ENCODE peak calls at places on chromosomes 16 and 17, in seven cellular contexts. One of them, this sample, is unnamed. For H3K27me3, the result is how much of the 10 kb centered on the place peaks cover.

GRCh38 chr17:80950466-80951120 is 41.0 kb upstream of the CHMP6 start:
- DNase-seq in left lung: no peak
- DNase-seq in spleen: peak
- DNase-seq in stomach: no peak
- DNase-seq in adrenal gland: peak
- DNase-seq in upper lobe of left lung: peak
- DNase-seq in heart right ventricle: no peak
- DNase-seq in this sample: no peak

GRCh38 chr17:65857713-65858112 is 296.3 kb upstream of the AXIN2 start:
- DNase-seq in left lung: no peak
- DNase-seq in spleen: no peak
- DNase-seq in stomach: no peak
- DNase-seq in adrenal gland: no peak
- DNase-seq in upper lobe of left lung: no peak
- DNase-seq in heart right ventricle: no peak
- DNase-seq in this sample: no peak

GRCh38 chr16:4677390-4677789 is 16.0 kb upstream of the NUDT16L1 start:
- DNase-seq in left lung: peak
- DNase-seq in spleen: peak
- DNase-seq in stomach: no peak
- DNase-seq in adrenal gland: peak
- DNase-seq in upper lobe of left lung: peak
- DNase-seq in heart right ventricle: peak
- DNase-seq in this sample: no peak

GRCh38 chr16:24771132-24771778 is 41.8 kb downstream of the TNRC6A start:
- DNase-seq in left lung: no peak
- DNase-seq in spleen: no peak
- DNase-seq in stomach: no peak
- DNase-seq in adrenal gland: peak
- DNase-seq in upper lobe of left lung: no peak
- DNase-seq in heart right ventricle: no peak
- DNase-seq in this sample: no peak

GRCh38 chr16:14132696-14133048 is 61.6 kb downstream of the MRTFB start:
- DNase-seq in left lung: no peak
- DNase-seq in spleen: no peak
- DNase-seq in stomach: no peak
- DNase-seq in adrenal gland: no peak
- DNase-seq in upper lobe of left lung: no peak
- DNase-seq in heart right ventricle: no peak
- DNase-seq in this sample: no peak

GRCh38 chr16:66189951-66190350 is 176.5 kb upstream of the CDH5 start:
- DNase-seq in left lung: no peak
- DNase-seq in spleen: no peak
- DNase-seq in stomach: no peak
- DNase-seq in adrenal gland: no peak
- DNase-seq in upper lobe of left lung: no peak
- DNase-seq in heart right ventricle: no peak
- DNase-seq in this sample: no peak

GRCh38 chr17:45907720-45908395 is 13.5 kb downstream of the MAPT start:
- DNase-seq in left lung: no peak
- DNase-seq in spleen: no peak
- DNase-seq in stomach: no peak
- DNase-seq in adrenal gland: no peak
- DNase-seq in upper lobe of left lung: no peak
- DNase-seq in heart right ventricle: no peak
- DNase-seq in this sample: no peak

GRCh38 chr17:16415031-16415924 is at the start of gene TRPV2:
- DNase-seq in left lung: peak
- DNase-seq in spleen: peak
- DNase-seq in stomach: peak
- DNase-seq in adrenal gland: peak
- DNase-seq in upper lobe of left lung: peak
- DNase-seq in heart right ventricle: no peak
- DNase-seq in this sample: peak

GRCh38 chr17:28327709-28328108 is 7.6 kb downstream of the IFT20 start:
- DNase-seq in left lung: no peak
- DNase-seq in spleen: no peak
- DNase-seq in stomach: no peak
- DNase-seq in adrenal gland: no peak
- DNase-seq in upper lobe of left lung: no peak
- DNase-seq in heart right ventricle: no peak
- DNase-seq in this sample: peak

GRCh38 chr16:3170440-3171180 is 17.4 kb upstream of the OR1F1 start:
- DNase-seq in left lung: no peak
- DNase-seq in spleen: peak
- DNase-seq in stomach: no peak
- DNase-seq in adrenal gland: no peak
- DNase-seq in upper lobe of left lung: peak
- DNase-seq in heart right ventricle: no peak
- DNase-seq in this sample: peak

GRCh38 chr16:2856061-2856670 is 1.8 kb downstream of the PRSS22 start:
- DNase-seq in left lung: no peak
- DNase-seq in spleen: peak
- DNase-seq in stomach: peak
- DNase-seq in adrenal gland: no peak
- DNase-seq in upper lobe of left lung: peak
- DNase-seq in heart right ventricle: no peak
- DNase-seq in this sample: peak

GRCh38 chr17:78324391-78325075 is 35.3 kb downstream of the SOCS3 start:
- DNase-seq in left lung: peak
- DNase-seq in spleen: no peak
- DNase-seq in stomach: no peak
- DNase-seq in adrenal gland: peak
- DNase-seq in upper lobe of left lung: peak
- DNase-seq in heart right ventricle: peak
- DNase-seq in this sample: peak

GRCh38 chr17:29590979-29591736 is 1.7 kb upstream of the GIT1 start:
- DNase-seq in left lung: no peak
- DNase-seq in spleen: peak
- DNase-seq in stomach: no peak
- DNase-seq in adrenal gland: peak
- DNase-seq in upper lobe of left lung: peak
- DNase-seq in heart right ventricle: peak
- DNase-seq in this sample: no peak

GRCh38 chr16:10554569-10554968 is 25.8 kb downstream of the EMP2 start:
- DNase-seq in left lung: no peak
- DNase-seq in spleen: no peak
- DNase-seq in stomach: no peak
- DNase-seq in adrenal gland: no peak
- DNase-seq in upper lobe of left lung: no peak
- DNase-seq in heart right ventricle: no peak
- DNase-seq in this sample: no peak

GRCh38 chr17:79839363-79840203 is at the start of gene CBX4:
- DNase-seq in left lung: peak
- DNase-seq in spleen: peak
- DNase-seq in stomach: peak
- DNase-seq in adrenal gland: peak
- DNase-seq in upper lobe of left lung: peak
- DNase-seq in heart right ventricle: peak
- DNase-seq in this sample: peak

GRCh38 chr16:48960830-48961229 is 320.8 kb downstream of the CBLN1 start:
- DNase-seq in left lung: no peak
- DNase-seq in spleen: no peak
- DNase-seq in stomach: no peak
- DNase-seq in adrenal gland: no peak
- DNase-seq in upper lobe of left lung: no peak
- DNase-seq in heart right ventricle: no peak
- DNase-seq in this sample: no peak

GRCh38 chr17:4856937-4857314 is 23.8 kb downstream of the MINK1 start:
- DNase-seq in left lung: no peak
- DNase-seq in spleen: no peak
- DNase-seq in stomach: no peak
- DNase-seq in adrenal gland: no peak
- DNase-seq in upper lobe of left lung: no peak
- DNase-seq in heart right ventricle: no peak
- DNase-seq in this sample: no peak

GRCh38 chr17:80219777-80220708 is at the start of the genes SGSH and SLC26A11:
- DNase-seq in left lung: peak
- DNase-seq in spleen: peak
- DNase-seq in stomach: peak
- DNase-seq in adrenal gland: peak
- DNase-seq in upper lobe of left lung: peak
- DNase-seq in heart right ventricle: peak
- DNase-seq in this sample: peak

GRCh38 chr17:80146121-80147034 is 550 bp downstream of the EIF4A3 start:
- DNase-seq in left lung: no peak
- DNase-seq in spleen: no peak
- DNase-seq in stomach: no peak
- DNase-seq in adrenal gland: no peak
- DNase-seq in upper lobe of left lung: no peak
- DNase-seq in heart right ventricle: no peak
- DNase-seq in this sample: peak

GRCh38 chr17:79203016-79203415 is 128.4 kb downstream of the ENGASE start:
- DNase-seq in left lung: no peak
- DNase-seq in spleen: no peak
- DNase-seq in stomach: no peak
- DNase-seq in adrenal gland: no peak
- DNase-seq in upper lobe of left lung: no peak
- DNase-seq in heart right ventricle: no peak
- DNase-seq in this sample: peak

DNA sequence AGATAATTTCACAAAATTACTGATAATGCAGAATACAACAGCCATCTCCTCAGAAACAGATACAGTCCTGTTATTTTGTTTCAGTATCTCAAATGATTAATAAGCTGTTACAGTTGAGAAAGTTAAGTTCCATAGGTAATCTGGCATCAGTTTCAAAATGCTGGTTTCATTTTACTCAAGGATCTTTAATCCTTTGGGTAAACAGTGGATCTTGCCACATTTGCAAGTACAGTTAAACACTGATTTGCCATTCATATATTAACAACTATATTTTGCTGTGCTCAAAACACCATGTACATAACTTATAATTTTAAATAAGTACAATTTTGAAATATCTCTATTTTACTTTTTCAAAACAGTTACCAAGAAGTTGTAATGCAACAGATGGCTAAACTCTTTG is 31.2 kb downstream of the RPGRIP1L start:
- DNase-seq in left lung: no peak
- DNase-seq in spleen: no peak
- DNase-seq in stomach: no peak
- DNase-seq in adrenal gland: no peak
- DNase-seq in upper lobe of left lung: no peak
- DNase-seq in heart right ventricle: no peak
- DNase-seq in this sample: no peak
- H3K27me3 ChIP-seq in left lung: under half
- H3K27me3 ChIP-seq in spleen: under half
- H3K27me3 ChIP-seq in stomach: under half
- H3K27me3 ChIP-seq in adrenal gland: under half
- H3K27me3 ChIP-seq in upper lobe of left lung: under half
- H3K27me3 ChIP-seq in heart right ventricle: under half
- H3K27me3 ChIP-seq in this sample: under half

GRCh38 chr17:50697663-50698272 is 9.9 kb downstream of the ANKRD40 start:
- DNase-seq in left lung: no peak
- DNase-seq in spleen: no peak
- DNase-seq in stomach: no peak
- DNase-seq in adrenal gland: no peak
- DNase-seq in upper lobe of left lung: no peak
- DNase-seq in heart right ventricle: no peak
- DNase-seq in this sample: no peak
- TF ChIP-seq CTCF in left lung: no peak
- TF ChIP-seq CTCF in spleen: no peak
- TF ChIP-seq CTCF in stomach: no peak
- TF ChIP-seq CTCF in adrenal gland: no peak
- TF ChIP-seq CTCF in upper lobe of left lung: no peak
- TF ChIP-seq CTCF in heart right ventricle: no peak
- TF ChIP-seq CTCF in this sample: peak

GRCh38 chr16:73060948-73061495 is 13.1 kb upstream of the ZFHX3 start:
- DNase-seq in left lung: no peak
- DNase-seq in spleen: no peak
- DNase-seq in stomach: no peak
- DNase-seq in adrenal gland: no peak
- DNase-seq in upper lobe of left lung: no peak
- DNase-seq in heart right ventricle: no peak
- DNase-seq in this sample: peak

GRCh38 chr16:73063854-73064226 is 15.9 kb upstream of the ZFHX3 start:
- DNase-seq in left lung: no peak
- DNase-seq in spleen: no peak
- DNase-seq in stomach: no peak
- DNase-seq in adrenal gland: no peak
- DNase-seq in upper lobe of left lung: no peak
- DNase-seq in heart right ventricle: no peak
- DNase-seq in this sample: no peak

GRCh38 chr16:73064227-73064995 is 16.5 kb upstream of the ZFHX3 start:
- DNase-seq in left lung: peak
- DNase-seq in spleen: no peak
- DNase-seq in stomach: no peak
- DNase-seq in adrenal gland: peak
- DNase-seq in upper lobe of left lung: peak
- DNase-seq in heart right ventricle: no peak
- DNase-seq in this sample: peak

GRCh38 chr16:73063284-73063733 is 15.4 kb upstream of the ZFHX3 start:
- DNase-seq in left lung: no peak
- DNase-seq in spleen: no peak
- DNase-seq in stomach: no peak
- DNase-seq in adrenal gland: no peak
- DNase-seq in upper lobe of left lung: no peak
- DNase-seq in heart right ventricle: no peak
- DNase-seq in this sample: peak

GRCh38 chr16:73062640-73063283 is 14.8 kb upstream of the ZFHX3 start:
- DNase-seq in left lung: no peak
- DNase-seq in spleen: no peak
- DNase-seq in stomach: no peak
- DNase-seq in adrenal gland: no peak
- DNase-seq in upper lobe of left lung: peak
- DNase-seq in heart right ventricle: no peak
- DNase-seq in this sample: peak
- H3K27me3 ChIP-seq in left lung: under half
- H3K27me3 ChIP-seq in spleen: half or more
- H3K27me3 ChIP-seq in stomach: under half
- H3K27me3 ChIP-seq in adrenal gland: under half
- H3K27me3 ChIP-seq in upper lobe of left lung: under half
- H3K27me3 ChIP-seq in heart right ventricle: half or more
- H3K27me3 ChIP-seq in this sample: half or more

DNA sequence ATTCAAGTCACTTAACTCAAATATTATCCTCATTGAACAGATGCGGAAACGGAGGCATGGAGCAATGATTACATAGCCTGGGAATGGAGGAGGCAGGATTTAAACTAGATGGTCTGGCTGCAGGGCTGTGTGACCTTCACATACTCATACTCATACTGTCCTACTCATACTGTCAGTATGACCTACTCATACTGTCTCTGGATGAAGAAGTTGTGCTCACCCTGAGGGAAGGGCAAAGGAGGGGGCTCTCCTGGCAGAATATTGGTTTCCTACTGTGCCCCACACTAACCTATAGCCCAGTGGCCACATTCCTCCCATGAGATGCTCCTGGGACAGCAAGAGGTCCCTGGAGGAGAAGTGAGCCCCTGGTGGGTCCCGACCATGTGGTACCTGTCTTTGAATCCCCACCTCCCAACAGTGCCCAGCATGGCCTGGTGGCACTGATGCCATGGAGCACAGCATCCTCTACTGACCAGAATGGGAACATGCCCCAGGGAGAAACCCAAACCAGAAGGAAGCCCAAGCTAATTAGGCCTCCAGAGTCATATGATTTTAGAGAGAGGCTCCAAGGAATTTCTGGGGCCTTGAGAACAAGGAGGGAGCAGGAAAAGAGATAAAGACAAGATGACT is 197.3 kb upstream of the SDK2 start:
- DNase-seq in left lung: no peak
- DNase-seq in spleen: no peak
- DNase-seq in stomach: no peak
- DNase-seq in adrenal gland: no peak
- DNase-seq in upper lobe of left lung: no peak
- DNase-seq in heart right ventricle: no peak
- DNase-seq in this sample: peak
- TF ChIP-seq CTCF in left lung: no peak
- TF ChIP-seq CTCF in spleen: peak
- TF ChIP-seq CTCF in stomach: no peak
- TF ChIP-seq CTCF in adrenal gland: peak
- TF ChIP-seq CTCF in upper lobe of left lung: no peak
- TF ChIP-seq CTCF in heart right ventricle: peak
- TF ChIP-seq CTCF in this sample: peak